ENCODE peak calls at places on chromosomes 2 and 18, in four cellular contexts. One of them, this sample, is unnamed.

GRCh38 chr2:101827246-101827645 is 129.7 kb downstream of the MAP4K4 start:
- DNase-seq in mesenchymal stem cell: peak; percentile 95
- DNase-seq in H9: no peak
- DNase-seq in IMR-90: peak; percentile 96
- DNase-seq in this sample: no peak

GRCh38 chr2:188333751-188334524 is 42.3 kb downstream of the GULP1 start:
- DNase-seq in IMR-90: peak; percentile 39
- DNase-seq in H9: no peak
- DNase-seq in mesenchymal stem cell: no peak
- DNase-seq in this sample: peak; percentile 54

GRCh38 chr2:180012523-180012922 is 5.4 kb upstream of the CWC22 start:
- DNase-seq in H9: no peak
- DNase-seq in mesenchymal stem cell: peak; percentile 36
- DNase-seq in IMR-90: peak; percentile 85
- DNase-seq in this sample: no peak

GRCh38 chr2:30686000-30686399 is 121.2 kb downstream of the CAPN13 start:
- DNase-seq in mesenchymal stem cell: no peak
- DNase-seq in IMR-90: no peak
- DNase-seq in H9: peak; percentile 73
- DNase-seq in this sample: no peak

GRCh38 chr2:195706161-195706900 is 49.3 kb downstream of the SLC39A10 start:
- DNase-seq in H9: no peak
- DNase-seq in mesenchymal stem cell: peak; percentile 20
- DNase-seq in IMR-90: peak; percentile 25
- DNase-seq in this sample: peak; percentile 24

GRCh38 chr2:241752689-241753276 is 18.4 kb downstream of the D2HGDH start:
- DNase-seq in mesenchymal stem cell: no peak
- DNase-seq in IMR-90: no peak
- DNase-seq in H9: no peak
- DNase-seq in this sample: no peak

GRCh38 chr2:213188971-213189899 is 37.8 kb upstream of the IKZF2 start:
- DNase-seq in mesenchymal stem cell: peak; percentile 35
- DNase-seq in IMR-90: peak; percentile 52
- DNase-seq in H9: peak; percentile 67
- DNase-seq in this sample: peak; percentile 86

GRCh38 chr18:79938196-79938595 is 13.3 kb downstream of the SLC66A2 start:
- DNase-seq in mesenchymal stem cell: no peak
- DNase-seq in H9: peak; percentile 16
- DNase-seq in IMR-90: no peak
- DNase-seq in this sample: no peak

GRCh38 chr2:120441744-120442471 is 96.0 kb downstream of the INHBB start:
- DNase-seq in mesenchymal stem cell: no peak
- DNase-seq in H9: peak; percentile 64
- DNase-seq in IMR-90: peak; percentile 13
- DNase-seq in this sample: peak; percentile 38

GRCh38 chr2:240162531-240162930 is 22.1 kb upstream of the OTOS start:
- DNase-seq in H9: no peak
- DNase-seq in IMR-90: no peak
- DNase-seq in mesenchymal stem cell: no peak
- DNase-seq in this sample: no peak

GRCh38 chr2:16386431-16386830 is 279.2 kb downstream of the CYRIA start:
- DNase-seq in IMR-90: no peak
- DNase-seq in mesenchymal stem cell: no peak
- DNase-seq in H9: no peak
- DNase-seq in this sample: no peak

GRCh38 chr2:216643986-216644662 is 10.9 kb downstream of the IGFBP2 start:
- DNase-seq in H9: no peak
- DNase-seq in mesenchymal stem cell: no peak
- DNase-seq in IMR-90: peak; percentile 31
- DNase-seq in this sample: no peak

GRCh38 chr2:39435254-39435653 is 1.8 kb downstream of the MAP4K3 start:
- DNase-seq in H9: no peak
- DNase-seq in IMR-90: peak; percentile 43
- DNase-seq in mesenchymal stem cell: peak; percentile 58
- DNase-seq in this sample: peak; percentile 14

GRCh38 chr2:39435974-39436591 is 1.0 kb downstream of the MAP4K3 start:
- DNase-seq in H9: peak; percentile 41
- DNase-seq in mesenchymal stem cell: peak; percentile 51
- DNase-seq in IMR-90: peak; percentile 58
- DNase-seq in this sample: no peak

GRCh38 chr2:39436592-39437521 is at the start of gene MAP4K3:
- DNase-seq in H9: peak; percentile 95
- DNase-seq in mesenchymal stem cell: peak; percentile 96
- DNase-seq in IMR-90: peak; percentile 94
- DNase-seq in this sample: peak; percentile 94

GRCh38 chr2:39434233-39434897 is 2.7 kb downstream of the MAP4K3 start:
- DNase-seq in IMR-90: peak; percentile 18
- DNase-seq in mesenchymal stem cell: no peak
- DNase-seq in H9: no peak
- DNase-seq in this sample: no peak

GRCh38 chr2:39437522-39438296 is 624 bp upstream of the MAP4K3 start:
- DNase-seq in mesenchymal stem cell: peak; percentile 40
- DNase-seq in H9: no peak
- DNase-seq in IMR-90: peak; percentile 31
- DNase-seq in this sample: no peak
- H3K18ac ChIP-seq in mesenchymal stem cell: peak overlapping the region; percentile 95
- H3K18ac ChIP-seq in H9: no peak overlapping the region
- H3K18ac ChIP-seq in IMR-90: peak overlapping the region; percentile 72
- H3K18ac ChIP-seq in this sample: peak overlapping the region; percentile 94

GRCh38 chr18:74316257-74317180 is 880 bp downstream of the C18orf63 start:
- DNase-seq in H9: no peak
- DNase-seq in mesenchymal stem cell: peak; percentile 40
- DNase-seq in IMR-90: peak; percentile 84
- DNase-seq in this sample: no peak
- H2BK5ac ChIP-seq in H9: peak overlapping the region; percentile 64
- H2BK5ac ChIP-seq in mesenchymal stem cell: peak overlapping the region; percentile 2
- H2BK5ac ChIP-seq in IMR-90: peak overlapping the region; percentile 81
- H2BK5ac ChIP-seq in this sample: no peak overlapping the region

DNA sequence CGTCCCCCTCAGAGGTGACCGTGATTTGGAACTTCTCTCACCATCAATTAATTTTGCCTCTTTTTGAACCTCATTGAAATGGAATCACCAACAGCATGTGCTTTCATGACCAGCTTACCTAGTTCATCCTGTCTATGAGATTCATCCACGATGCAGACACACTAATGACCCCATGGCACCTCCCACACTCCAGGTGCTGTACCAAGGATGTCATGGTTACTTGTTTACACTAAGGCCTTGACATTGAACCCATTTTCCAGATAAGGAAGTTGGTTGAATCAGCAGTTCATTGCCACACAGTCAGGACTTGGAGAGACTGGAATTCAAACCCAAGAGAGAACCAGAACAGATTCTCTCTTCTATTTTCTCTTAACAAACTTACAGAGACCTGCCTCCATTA is 139.0 kb downstream of the ZFP36L2 start:
- DNase-seq in H9: no peak
- DNase-seq in mesenchymal stem cell: no peak
- DNase-seq in IMR-90: no peak
- DNase-seq in this sample: no peak
- H3K14ac ChIP-seq in H9: no peak overlapping the region
- H3K14ac ChIP-seq in mesenchymal stem cell: no peak overlapping the region
- H3K14ac ChIP-seq in IMR-90: peak overlapping the region; percentile 98
- H3K14ac ChIP-seq in this sample: no peak overlapping the region

GRCh38 chr2:131039908-131040660 is 53.2 kb downstream of the FAM168B start:
- DNase-seq in mesenchymal stem cell: no peak
- DNase-seq in H9: no peak
- DNase-seq in IMR-90: peak; percentile 35
- DNase-seq in this sample: no peak

GRCh38 chr2:131042161-131042775 is 51.0 kb downstream of the FAM168B start:
- DNase-seq in IMR-90: no peak
- DNase-seq in mesenchymal stem cell: no peak
- DNase-seq in H9: no peak
- DNase-seq in this sample: no peak

GRCh38 chr2:131041402-131042160 is 51.7 kb downstream of the FAM168B start:
- DNase-seq in H9: no peak
- DNase-seq in mesenchymal stem cell: no peak
- DNase-seq in IMR-90: no peak
- DNase-seq in this sample: no peak

GRCh38 chr2:131039535-131039907 is 53.7 kb downstream of the FAM168B start:
- DNase-seq in IMR-90: no peak
- DNase-seq in H9: no peak
- DNase-seq in mesenchymal stem cell: no peak
- DNase-seq in this sample: no peak

GRCh38 chr2:131040661-131041401 is 52.4 kb downstream of the FAM168B start:
- DNase-seq in H9: peak; percentile 59
- DNase-seq in IMR-90: no peak
- DNase-seq in mesenchymal stem cell: no peak
- DNase-seq in this sample: no peak
- H3K18ac ChIP-seq in H9: no peak overlapping the region
- H3K18ac ChIP-seq in IMR-90: no peak overlapping the region
- H3K18ac ChIP-seq in mesenchymal stem cell: no peak overlapping the region
- H3K18ac ChIP-seq in this sample: no peak overlapping the region

GRCh38 chr18:24930478-24930877 is 421.5 kb downstream of the ZNF521 start:
- DNase-seq in IMR-90: no peak
- DNase-seq in mesenchymal stem cell: no peak
- DNase-seq in H9: no peak
- DNase-seq in this sample: no peak
- H2BK5ac ChIP-seq in IMR-90: no peak overlapping the region
- H2BK5ac ChIP-seq in mesenchymal stem cell: no peak overlapping the region
- H2BK5ac ChIP-seq in H9: no peak overlapping the region
- H2BK5ac ChIP-seq in this sample: no peak overlapping the region

This sample was measured in neuronal stem cell.